ENCODE peak calls at places on chromosomes 11 and 22, in five cellular contexts. L, S, Z, E and A are unnamed samples.

GRCh38 chr11:1231396-1232327 is 8.8 kb downstream of the MUC5B start:
- DNase-seq in L (no peak), S (no peak), Z (peak), E (peak), A (peak)

GRCh38 chr22:33927752-33928151 is 7.5 kb upstream of the LARGE1 start:
- DNase-seq in L (no peak), E (no peak), S (no peak), Z (no peak), A (no peak)

GRCh38 chr22:31241200-31241599 is 29.1 kb downstream of the LIMK2 start:
- DNase-seq in E (no peak), S (no peak), L (peak), Z (no peak), A (no peak)

GRCh38 chr11:47915407-47916137 is 64.8 kb upstream of the PTPRJ start:
- DNase-seq in E (no peak), Z (no peak), L (no peak), S (no peak), A (no peak)

GRCh38 chr22:44109417-44109816 is 71.3 kb upstream of the PARVG start:
- DNase-seq in S (no peak), L (no peak), Z (peak), E (no peak), A (no peak)

GRCh38 chr11:115670538-115671200 is 166.5 kb upstream of the CADM1 start:
- DNase-seq in L (no peak), E (no peak), Z (no peak), S (no peak), A (no peak)

GRCh38 chr22:23179381-23180294 is 671 bp upstream of the BCR start:
- DNase-seq in E (peak), S (no peak), L (peak), Z (peak), A (no peak)

GRCh38 chr11:95917188-95918036 is 6.5 kb downstream of the MTMR2 start:
- DNase-seq in L (peak), Z (no peak), S (peak), E (no peak), A (no peak)

GRCh38 chr11:124879229-124879998 is 14.2 kb downstream of the ROBO3 start:
- DNase-seq in L (no peak), S (no peak), E (no peak), Z (no peak), A (no peak)

GRCh38 chr22:39952347-39952746 is 7.8 kb upstream of the TMA7B start:
- DNase-seq in L (no peak), E (no peak), Z (no peak), S (no peak), A (no peak)

GRCh38 chr22:33116846-33117547 is 58.8 kb upstream of the SYN3 start:
- DNase-seq in S (no peak), E (no peak), Z (no peak), L (peak), A (no peak)

GRCh38 chr11:130213143-130213978 is 53.8 kb downstream of the ST14 start:
- DNase-seq in S (peak), L (peak), E (peak), Z (peak), A (peak)

GRCh38 chr11:209275-210121 is 2.0 kb downstream of the RIC8A start:
- DNase-seq in L (no peak), S (no peak), Z (no peak), E (no peak), A (no peak)

GRCh38 chr11:45924927-45925326 is 2.5 kb downstream of the LARGE2 start:
- DNase-seq in Z (no peak), S (no peak), E (no peak), L (no peak), A (no peak)

GRCh38 chr22:42228480-42228879 is 42.0 kb downstream of the TCF20 start:
- DNase-seq in Z (no peak), S (no peak), L (no peak), E (no peak), A (no peak)

GRCh38 chr11:124315052-124315451 is 1.3 kb upstream of the OR8D1 start:
- DNase-seq in S (peak), Z (no peak), L (no peak), E (no peak), A (no peak)

GRCh38 chr11:81869337-81870065 is 864.2 kb downstream of the FAM181B start:
- DNase-seq in L (no peak), E (no peak), S (peak), Z (no peak), A (no peak)

GRCh38 chr11:10604340-10604748 is 35.9 kb upstream of the LYVE1 start:
- DNase-seq in S (peak), E (no peak), Z (peak), L (peak), A (no peak)

GRCh38 chr22:29332886-29333496 is 17.5 kb upstream of the RASL10A start:
- DNase-seq in Z (no peak), L (no peak), E (no peak), S (no peak), A (no peak)

GRCh38 chr11:118612378-118612777 is 5.0 kb downstream of the PHLDB1 start:
- DNase-seq in S (no peak), L (no peak), Z (peak), E (no peak), A (no peak)

GRCh38 chr22:26952654-26953379 is 295.4 kb downstream of the MIAT start:
- DNase-seq in Z (no peak), L (no peak), S (no peak), E (no peak), A (no peak)

GRCh38 chr22:38761202-38762162 is 5.7 kb upstream of the SUN2 start:
- DNase-seq in S (no peak), L (no peak), E (no peak), Z (no peak), A (no peak)

GRCh38 chr11:39617971-39618370 is 1841.5 kb downstream of the LRRC4C start:
- DNase-seq in L (no peak), Z (no peak), S (no peak), E (no peak), A (no peak)

GRCh38 chr22:17888855-17889254 is 114.6 kb upstream of the BID start:
- DNase-seq in Z (no peak), S (peak), E (no peak), L (no peak), A (no peak)
- TF ChIP-seq CTCF in Z (no peak), S (no peak), E (no peak), L (peak), A (no peak)

GRCh38 chr11:7549681-7550080 is 35.9 kb downstream of the PPFIBP2 start:
- DNase-seq in E (no peak), S (no peak), Z (no peak), L (no peak), A (no peak)

GRCh38 chr11:7547091-7547490 is 33.3 kb downstream of the PPFIBP2 start:
- DNase-seq in S (no peak), L (no peak), Z (no peak), E (no peak), A (no peak)

GRCh38 chr11:7546324-7546791 is 32.6 kb downstream of the PPFIBP2 start:
- DNase-seq in L (no peak), E (no peak), Z (no peak), S (no peak), A (no peak)

GRCh38 chr11:7547687-7548086 is 33.9 kb downstream of the PPFIBP2 start:
- DNase-seq in S (no peak), Z (no peak), E (no peak), L (no peak), A (no peak)

DNA sequence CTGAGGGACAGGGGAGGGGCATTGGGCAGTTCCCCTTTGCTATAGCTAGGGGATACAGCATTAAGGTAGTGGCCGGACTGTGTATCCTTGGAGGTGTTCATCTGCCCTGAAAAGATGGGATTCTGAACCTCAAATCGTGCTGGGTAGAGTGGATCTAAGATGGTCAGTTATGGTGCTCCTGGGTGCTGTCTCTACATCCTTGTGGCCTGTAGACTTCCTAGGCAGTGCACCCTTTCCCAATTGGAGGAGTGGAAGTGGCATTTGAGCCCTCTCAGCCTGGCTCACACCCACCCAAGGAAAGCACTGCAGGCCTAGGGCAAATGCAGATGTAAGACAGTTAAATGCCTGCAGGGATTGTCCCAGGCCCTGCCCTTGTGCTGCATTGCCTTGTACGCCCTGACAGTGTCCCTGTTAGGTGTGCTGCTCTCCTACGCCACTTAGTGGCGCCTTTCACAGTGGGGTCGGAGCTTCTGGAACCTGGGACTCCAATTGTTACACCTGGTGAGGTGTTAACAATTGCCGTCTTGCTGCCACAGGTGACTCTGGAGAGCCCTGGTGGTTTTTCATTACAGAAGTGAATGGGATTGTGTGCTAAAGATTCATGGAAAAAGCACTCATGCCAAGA is 35.0 kb downstream of the PPFIBP2 start:
- DNase-seq in Z (no peak), S (no peak), L (peak), E (no peak), A (no peak)
- TF ChIP-seq CTCF in Z (no peak), S (no peak), L (peak), E (peak), A (no peak)

DNA sequence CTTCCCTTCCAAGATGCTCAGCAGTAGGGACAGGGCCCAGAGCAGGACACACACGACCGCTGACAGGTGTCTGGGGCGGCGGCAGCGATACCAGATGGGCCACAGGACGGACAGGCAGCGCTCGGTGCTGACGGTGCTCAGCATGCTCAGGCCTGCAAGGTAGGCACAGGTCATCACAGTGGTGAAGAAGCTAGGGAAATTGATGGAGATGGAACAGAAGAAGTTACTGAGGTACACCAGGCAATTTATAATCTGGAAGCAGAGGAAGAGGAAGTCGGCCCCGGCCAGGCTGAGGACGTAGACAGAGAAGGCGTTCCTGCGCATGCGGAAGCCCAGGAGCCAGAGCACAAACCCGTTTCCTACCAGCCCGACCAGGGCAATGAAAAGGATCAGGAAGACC is 4.6 kb downstream of the MRGPRX2 start:
- DNase-seq in Z (no peak), L (no peak), S (no peak), E (no peak), A (no peak)
- TF ChIP-seq CTCF in Z (no peak), L (no peak), S (no peak), E (no peak), A (no peak)

GRCh38 chr11:34890812-34891211 is 25.4 kb downstream of the APIP start:
- DNase-seq in S (peak), E (no peak), L (peak), Z (no peak), A (no peak)
- TF ChIP-seq CTCF in S (no peak), E (peak), L (peak), Z (peak), A (peak)

GRCh38 chr11:120945042-120945441 is 78.9 kb upstream of the TBCEL start:
- DNase-seq in Z (no peak), S (no peak), E (no peak), L (no peak), A (no peak)
- TF ChIP-seq CTCF in Z (no peak), S (peak), E (peak), L (no peak), A (peak)

GRCh38 chr11:111926505-111927391 is 8.0 kb downstream of the C11orf52 start:
- DNase-seq in Z (peak), E (peak), L (peak), S (peak), A (peak)
- TF ChIP-seq CTCF in Z (no peak), E (no peak), L (no peak), S (no peak), A (no peak)

GRCh38 chr22:45397806-45398205 is 15.6 kb downstream of the SMC1B start:
- DNase-seq in Z (no peak), S (no peak), E (no peak), L (no peak), A (no peak)
- TF ChIP-seq CTCF in Z (peak), S (no peak), E (no peak), L (peak), A (peak)

GRCh38 chr11:121104223-121104831 is 3.3 kb downstream of the TECTA start:
- DNase-seq in L (no peak), Z (no peak), S (no peak), E (no peak), A (no peak)
- TF ChIP-seq CTCF in L (no peak), Z (no peak), S (no peak), E (no peak), A (no peak)